ENCODE peak calls at places on chromosomes 6 and 20, in seven cellular contexts. Y, R, H, B, E, Z and V are unnamed samples.

GRCh38 chr6:158408552-158409130 is 96.4 kb downstream of the TULP4 start:
- DNase-seq in E (peak), H (peak), B (no peak), Z (peak), Y (no peak), R (peak), V (peak)

GRCh38 chr20:3106658-3107463 is 22.3 kb upstream of the AVP start:
- DNase-seq in B (no peak), Y (no peak), Z (no peak), H (no peak), R (no peak), E (no peak), V (no peak)

GRCh38 chr6:117602151-117602898 is at the start of gene GOPC:
- DNase-seq in Z (peak), Y (peak), H (peak), R (peak), B (peak), E (peak), V (peak)

GRCh38 chr6:3456395-3456767 is 469 bp downstream of the SLC22A23 start:
- DNase-seq in H (no peak), Z (no peak), B (no peak), E (no peak), R (no peak), Y (no peak), V (no peak)

GRCh38 chr20:61049684-61050083 is 202.4 kb upstream of the CDH4 start:
- DNase-seq in H (no peak), Y (no peak), B (no peak), Z (no peak), R (no peak), E (no peak), V (no peak)

GRCh38 chr20:50434653-50435396 is 75.4 kb upstream of the PTPN1 start:
- DNase-seq in H (no peak), R (peak), Y (no peak), E (no peak), Z (no peak), B (no peak), V (no peak)

GRCh38 chr6:122833229-122833556 is 44.1 kb downstream of the SMPDL3A start:
- DNase-seq in E (no peak), B (no peak), Y (no peak), H (no peak), Z (no peak), R (peak), V (no peak)

GRCh38 chr6:4794140-4794707 is 18.0 kb downstream of the CDYL start:
- DNase-seq in R (no peak), E (no peak), Z (no peak), B (peak), H (no peak), Y (no peak), V (peak)

GRCh38 chr6:105900120-105900937 is 185.8 kb upstream of the PRDM1 start:
- DNase-seq in H (no peak), Y (no peak), R (peak), B (no peak), Z (no peak), E (no peak), V (no peak)

GRCh38 chr6:157952751-157953479 is 28.7 kb upstream of the SYNJ2 start:
- DNase-seq in R (no peak), Z (no peak), B (no peak), Y (no peak), H (no peak), E (no peak), V (no peak)

GRCh38 chr6:151806757-151807512 is 547 bp upstream of the ESR1 start:
- DNase-seq in R (peak), Z (peak), H (no peak), B (no peak), Y (no peak), E (no peak), V (no peak)

GRCh38 chr20:3431109-3431508 is 23.6 kb upstream of the DNAAF9 start:
- DNase-seq in H (no peak), Z (no peak), R (peak), Y (no peak), E (no peak), B (no peak), V (no peak)

GRCh38 chr6:158122048-158122447 is 46.0 kb downstream of the SERAC1 start:
- DNase-seq in Z (no peak), B (no peak), Y (no peak), E (no peak), R (no peak), H (no peak), V (no peak)

GRCh38 chr20:60062431-60063336 is 104.5 kb downstream of the CDH26 start:
- DNase-seq in Z (peak), Y (no peak), E (no peak), H (no peak), R (peak), B (no peak), V (no peak)

GRCh38 chr20:1622450-1622849 is 2.6 kb upstream of the SIRPB1 start:
- DNase-seq in Z (no peak), E (no peak), Y (no peak), H (no peak), B (no peak), R (no peak), V (no peak)

GRCh38 chr6:159104163-159104885 is 59.5 kb upstream of the TAGAP start:
- DNase-seq in Y (peak), E (peak), Z (peak), H (peak), R (peak), B (peak), V (peak)

GRCh38 chr6:133542056-133542821 is 301.1 kb downstream of the EYA4 start:
- DNase-seq in R (peak), H (no peak), E (no peak), B (no peak), Z (no peak), Y (no peak), V (no peak)

GRCh38 chr6:3317741-3318211 is 59.0 kb downstream of the PSMG4 start:
- DNase-seq in B (no peak), Y (no peak), H (no peak), E (no peak), R (peak), Z (peak), V (no peak)

GRCh38 chr20:21901470-21902275 is 196.2 kb downstream of the PAX1 start:
- DNase-seq in Y (no peak), R (no peak), B (no peak), E (peak), Z (peak), H (peak), V (peak)

GRCh38 chr6:22413681-22414305 is 117.0 kb upstream of the PRL start:
- DNase-seq in B (no peak), H (no peak), E (no peak), Y (no peak), R (peak), Z (no peak), V (no peak)

GRCh38 chr6:48067148-48067709 is 43.8 kb downstream of the PTCHD4 start:
- DNase-seq in Y (no peak), B (no peak), R (peak), H (no peak), E (no peak), Z (no peak), V (no peak)

GRCh38 chr20:2750343-2751251 is 49.8 kb downstream of the CPXM1 start:
- DNase-seq in H (peak), Y (no peak), B (peak), R (peak), E (peak), Z (peak), V (no peak)

GRCh38 chr6:149235130-149235561 is 82.4 kb upstream of the TAB2 start:
- DNase-seq in Y (no peak), E (no peak), B (no peak), H (peak), Z (no peak), R (peak), V (no peak)

GRCh38 chr20:40807094-40807623 is 118.1 kb upstream of the MAFB start:
- DNase-seq in Z (no peak), B (no peak), R (no peak), Y (no peak), H (no peak), E (no peak), V (no peak)

GRCh38 chr6:118893095-118893881 is 664 bp upstream of the ASF1A start:
- DNase-seq in B (peak), Z (peak), Y (peak), H (peak), R (peak), E (no peak), V (no peak)

GRCh38 chr6:84731901-84732300 is 32.5 kb downstream of the TBX18 start:
- DNase-seq in H (no peak), Y (no peak), R (no peak), E (no peak), Z (no peak), B (no peak), V (no peak)

GRCh38 chr6:166940643-166941068 is 15.7 kb downstream of the RNASET2 start:
- DNase-seq in Z (no peak), H (no peak), R (peak), Y (no peak), E (peak), B (no peak), V (no peak)

GRCh38 chr6:17390276-17390675 is 3.1 kb upstream of the CAP2 start:
- DNase-seq in B (no peak), R (no peak), H (no peak), Y (no peak), Z (no peak), E (no peak), V (no peak)

GRCh38 chr6:115551510-115551909 is 509.2 kb downstream of the FRK start:
- DNase-seq in E (no peak), B (no peak), Z (no peak), H (no peak), R (no peak), Y (no peak), V (no peak)

GRCh38 chr20:45968801-45969711 is 2.9 kb downstream of the ZNF335 start:
- DNase-seq in R (peak), H (peak), B (no peak), Z (peak), Y (no peak), E (no peak), V (no peak)

GRCh38 chr20:45970646-45971424 is 1.2 kb downstream of the ZNF335 start:
- DNase-seq in Z (no peak), R (peak), H (peak), B (no peak), E (no peak), Y (no peak), V (no peak)

GRCh38 chr20:45971425-45971674 is 653 bp downstream of the ZNF335 start:
- DNase-seq in Z (no peak), B (peak), R (no peak), H (no peak), E (no peak), Y (no peak), V (peak)

GRCh38 chr20:45968081-45968671 is 3.8 kb downstream of the ZNF335 start:
- DNase-seq in H (no peak), Y (no peak), E (no peak), B (no peak), R (no peak), Z (peak), V (no peak)

DNA sequence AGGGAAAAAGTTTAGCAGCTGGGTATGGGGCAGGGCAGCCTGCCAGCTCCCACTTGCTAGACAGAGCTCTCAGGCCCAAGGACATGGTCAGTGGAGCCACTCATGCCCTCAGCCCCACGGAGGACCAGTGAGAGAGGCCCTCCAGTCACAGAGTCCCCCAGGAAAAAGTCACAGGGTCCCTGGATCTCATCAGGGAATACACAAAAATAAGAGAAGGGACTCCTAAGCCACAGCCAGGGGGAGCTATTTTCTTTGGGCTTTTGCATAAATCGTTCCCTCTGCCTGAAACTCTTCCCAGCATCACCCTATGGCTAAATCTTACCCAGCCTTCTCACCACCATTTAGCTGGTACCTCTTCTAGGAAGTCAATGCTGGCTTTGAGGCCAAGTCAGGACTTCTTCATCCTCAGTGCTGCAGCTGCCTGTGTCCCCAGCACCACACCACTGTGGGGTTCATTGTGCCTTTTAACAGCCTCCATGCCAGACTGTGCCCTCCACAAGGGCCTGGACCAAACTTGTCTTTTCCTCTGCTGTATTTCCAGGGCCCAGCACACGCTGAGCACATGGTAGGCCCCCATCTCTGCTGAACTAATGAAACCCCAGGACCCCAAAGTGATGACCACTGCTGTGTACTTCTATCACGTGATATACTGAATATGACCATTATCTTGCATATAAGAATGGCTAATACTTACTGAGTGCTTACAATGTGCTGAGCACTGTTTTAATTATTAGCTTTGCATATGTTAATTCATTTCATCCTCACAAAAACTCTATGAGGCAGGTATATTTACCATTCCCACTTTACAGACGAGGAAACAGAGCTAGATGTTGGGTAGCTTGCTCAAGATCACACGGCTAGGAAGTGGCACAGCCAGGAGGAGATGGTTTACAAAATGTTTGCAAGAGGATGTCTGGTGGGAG is 2.0 kb downstream of the ZNF335 start:
- DNase-seq in Z (peak), H (peak), Y (no peak), B (peak), E (no peak), R (peak), V (no peak)
- H3K4me3 ChIP-seq in Z (peak), H (no peak), Y (peak), B (no peak), E (no peak), R (peak), V (peak)

GRCh38 chr6:132065556-132065955 is 114.4 kb upstream of the CCN2 start:
- DNase-seq in R (peak), E (no peak), Y (no peak), H (no peak), Z (no peak), B (no peak), V (no peak)
- H3K27ac ChIP-seq in R (no peak), E (no peak), Y (no peak), H (no peak), Z (no peak), B (no peak), V (no peak)

DNA sequence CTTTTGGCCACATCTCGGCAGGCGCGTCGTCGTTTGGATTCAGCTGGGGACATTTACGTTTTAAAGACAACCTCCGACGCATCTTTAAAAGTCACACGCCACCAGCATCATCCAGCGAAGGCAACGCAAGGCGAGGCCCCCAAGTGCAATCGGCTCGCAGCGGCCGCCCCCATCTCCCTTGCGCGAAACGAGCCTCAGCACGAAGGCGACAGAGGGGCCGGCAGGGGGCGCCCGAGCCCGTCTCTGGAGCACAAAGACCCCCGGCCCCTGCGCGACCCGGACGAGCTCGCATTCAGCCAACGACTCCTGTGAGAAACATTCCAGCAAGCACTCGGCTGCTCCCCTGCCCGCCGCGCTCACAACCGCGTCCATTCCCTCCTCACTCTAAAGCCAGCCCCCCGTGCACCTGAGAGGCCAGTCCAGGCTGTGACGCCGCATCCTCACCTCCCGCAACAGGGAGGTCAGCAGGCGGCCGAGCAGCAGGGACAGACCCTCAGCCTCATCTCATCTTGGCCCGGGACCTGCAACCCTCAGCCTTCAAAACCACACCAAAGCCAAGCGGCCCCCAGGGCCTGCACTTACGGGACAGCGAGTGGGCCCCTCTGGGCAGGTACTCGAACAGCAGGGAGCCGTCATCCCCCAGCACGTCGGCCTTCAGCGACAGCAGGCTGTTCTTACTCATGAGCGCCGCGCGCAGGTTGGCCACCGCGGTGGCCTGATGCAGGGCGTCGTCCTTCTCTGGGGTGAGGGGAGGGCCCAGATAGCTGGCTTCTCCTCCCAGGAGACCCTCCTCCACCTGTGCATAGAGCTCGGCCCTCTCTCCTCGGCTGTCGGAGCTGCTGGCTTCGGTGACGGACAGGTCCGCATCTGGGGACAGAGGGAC is 35.8 kb downstream of the SLC2A4RG start:
- DNase-seq in B (no peak), H (no peak), Z (peak), R (peak), Y (peak), E (no peak), V (no peak)
- H3K4me3 ChIP-seq in B (no peak), H (no peak), Z (peak), R (no peak), Y (no peak), E (no peak), V (peak)

GRCh38 chr6:71466362-71466761 is 177.8 kb downstream of the OGFRL1 start:
- DNase-seq in Y (no peak), R (no peak), H (no peak), Z (no peak), B (no peak), E (no peak), V (no peak)

GRCh38 chr6:71468841-71469750 is 180.5 kb downstream of the OGFRL1 start:
- DNase-seq in H (no peak), Y (no peak), B (no peak), Z (no peak), E (no peak), R (peak), V (no peak)

GRCh38 chr6:71468038-71468437 is 179.4 kb downstream of the OGFRL1 start:
- DNase-seq in R (no peak), Y (no peak), B (no peak), Z (no peak), E (no peak), H (no peak), V (no peak)

GRCh38 chr6:71463061-71463460 is 174.4 kb downstream of the OGFRL1 start:
- DNase-seq in H (no peak), B (no peak), R (peak), Y (no peak), E (no peak), Z (no peak), V (no peak)

GRCh38 chr6:71465096-71465495 is 176.5 kb downstream of the OGFRL1 start:
- DNase-seq in Y (no peak), H (no peak), E (no peak), B (no peak), Z (no peak), R (no peak), V (no peak)
- H3K27ac ChIP-seq in Y (no peak), H (no peak), E (no peak), B (no peak), Z (no peak), R (no peak), V (no peak)

DNA sequence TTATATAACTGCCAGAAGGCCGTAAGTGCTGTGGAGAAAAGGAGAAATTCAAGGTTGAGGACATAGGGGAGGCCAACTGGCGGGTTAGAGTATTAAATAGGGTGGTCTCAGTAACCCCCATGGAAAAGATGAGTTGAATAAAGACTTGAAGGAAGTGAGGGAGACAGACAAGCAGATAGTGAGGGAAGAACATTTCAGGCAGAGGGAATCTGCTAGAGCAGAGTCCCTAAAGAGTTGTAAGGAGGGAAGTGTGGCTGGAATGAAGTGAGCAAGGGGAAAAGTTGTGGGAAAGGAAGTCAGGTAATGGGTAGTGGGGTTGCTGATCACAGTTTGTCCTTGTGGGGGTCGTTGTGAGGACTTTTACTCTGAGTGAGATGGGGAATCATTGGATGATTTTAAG is 1.4 kb downstream of the KIFC1 start:
- DNase-seq in Y (no peak), Z (no peak), R (no peak), H (no peak), E (no peak), B (no peak), V (no peak)
- H3K4me3 ChIP-seq in Y (peak), Z (no peak), R (peak), H (no peak), E (no peak), B (no peak), V (no peak)

GRCh38 chr20:31665753-31666152 is 28.0 kb downstream of the COX4I2 start:
- DNase-seq in E (no peak), Z (no peak), Y (no peak), H (no peak), R (no peak), B (no peak), V (no peak)
- H3K27ac ChIP-seq in E (peak), Z (peak), Y (peak), H (peak), R (no peak), B (peak), V (peak)

GRCh38 chr6:37565267-37566208 is 65.8 kb upstream of the CCDC167 start:
- DNase-seq in E (no peak), R (peak), Y (no peak), H (no peak), B (no peak), Z (no peak), V (no peak)
- H3K4me3 ChIP-seq in E (peak), R (peak), Y (peak), H (no peak), B (peak), Z (peak), V (peak)

GRCh38 chr6:15267221-15267620 is 21.4 kb downstream of the JARID2 start:
- DNase-seq in Z (no peak), R (no peak), Y (no peak), B (no peak), H (no peak), E (no peak), V (no peak)
- H3K27ac ChIP-seq in Z (peak), R (no peak), Y (no peak), B (no peak), H (no peak), E (peak), V (peak)